ENCODE peak calls at places on chromosomes 2 and 18, in seven cellular contexts. K is HCT116, T is H1, Q is K562, B is SK-N-SH, C is Panc1, L is GM12878. A is an unnamed sample.

GRCh38 chr2:75799859-75800258 is 89.1 kb upstream of the GCFC2 start:
- DNase-seq in K (no peak), T (no peak), Q (no peak), B (no peak), C (no peak), L (no peak), A (no peak)

GRCh38 chr2:180141600-180141999 is 134.5 kb upstream of the CWC22 start:
- DNase-seq in K (no peak), T (no peak), Q (no peak), B (no peak), C (no peak), L (no peak), A (no peak)

GRCh38 chr2:179264238-179265081 is at the start of gene SESTD1:
- DNase-seq in K (no peak), T (no peak), Q (peak), B (peak), C (no peak), L (no peak), A (peak)

GRCh38 chr2:78892310-78892709 is 133.2 kb upstream of the REG3G start:
- DNase-seq in K (no peak), T (no peak), Q (no peak), B (no peak), C (no peak), L (no peak), A (no peak)

GRCh38 chr18:715626-716025 is 3.2 kb upstream of the ENOSF1 start:
- DNase-seq in K (no peak), T (no peak), Q (no peak), B (no peak), C (no peak), L (no peak), A (no peak)

GRCh38 chr2:60806988-60807681 is 51.1 kb downstream of the PAPOLG start:
- DNase-seq in K (no peak), T (no peak), Q (peak), B (peak), C (no peak), L (peak), A (no peak)

GRCh38 chr2:72222829-72223564 is 75.3 kb upstream of the CYP26B1 start:
- DNase-seq in K (no peak), T (no peak), Q (no peak), B (peak), C (no peak), L (no peak), A (no peak)

GRCh38 chr2:32832821-32833220 is 113.9 kb upstream of the LTBP1 start:
- DNase-seq in K (no peak), T (no peak), Q (no peak), B (no peak), C (no peak), L (no peak), A (no peak)

GRCh38 chr2:29114841-29115609 is at the start of gene CLIP4:
- DNase-seq in K (no peak), T (no peak), Q (peak), B (peak), C (no peak), L (no peak), A (no peak)

GRCh38 chr18:48017625-48018024 is 87.2 kb upstream of the SMAD2 start:
- DNase-seq in K (no peak), T (no peak), Q (no peak), B (no peak), C (no peak), L (no peak), A (no peak)

GRCh38 chr18:40012931-40013609 is 1942.0 kb upstream of the PIK3C3 start:
- DNase-seq in K (no peak), T (no peak), Q (no peak), B (no peak), C (no peak), L (no peak), A (no peak)

GRCh38 chr2:157470321-157470720 is 26.4 kb upstream of the CYTIP start:
- DNase-seq in K (no peak), T (no peak), Q (no peak), B (no peak), C (no peak), L (peak), A (no peak)

GRCh38 chr2:229586746-229587705 is 127.3 kb downstream of the DNER start:
- DNase-seq in K (peak), T (peak), Q (peak), B (peak), C (peak), L (no peak), A (peak)

GRCh38 chr2:129178356-129178755 is 801.1 kb upstream of the RAB6C start:
- DNase-seq in K (no peak), T (no peak), Q (no peak), B (no peak), C (no peak), L (no peak), A (no peak)

GRCh38 chr2:183696028-183696427 is 571.8 kb downstream of the NUP35 start:
- DNase-seq in K (no peak), T (no peak), Q (no peak), B (no peak), C (no peak), L (no peak), A (no peak)

GRCh38 chr2:46275995-46276394 is 21.2 kb upstream of the EPAS1 start:
- DNase-seq in K (no peak), T (no peak), Q (no peak), B (no peak), C (no peak), L (no peak), A (no peak)

GRCh38 chr2:62217980-62218379 is 22.1 kb downstream of the B3GNT2 start:
- DNase-seq in K (no peak), T (no peak), Q (no peak), B (no peak), C (no peak), L (no peak), A (no peak)

GRCh38 chr2:178796079-178796677 is 11.0 kb downstream of the TTN start:
- DNase-seq in K (peak), T (no peak), Q (no peak), B (peak), C (peak), L (no peak), A (peak)

GRCh38 chr2:160367887-160368286 is 125.7 kb downstream of the RBMS1 start:
- DNase-seq in K (no peak), T (no peak), Q (no peak), B (no peak), C (no peak), L (peak), A (no peak)

GRCh38 chr18:63004466-63005089 is 289.2 kb downstream of the PHLPP1 start:
- DNase-seq in K (no peak), T (no peak), Q (no peak), B (no peak), C (no peak), L (no peak), A (no peak)

GRCh38 chr2:140863713-140864112 is 1267.1 kb downstream of the LRP1B start:
- DNase-seq in K (peak), T (no peak), Q (peak), B (peak), C (peak), L (peak), A (peak)

GRCh38 chr2:112181571-112182290 is 43.5 kb downstream of the FBLN7 start:
- DNase-seq in K (no peak), T (no peak), Q (no peak), B (no peak), C (no peak), L (no peak), A (no peak)

GRCh38 chr2:226652388-226652787 is 147.2 kb downstream of the IRS1 start:
- DNase-seq in K (peak), T (no peak), Q (no peak), B (no peak), C (peak), L (no peak), A (no peak)

GRCh38 chr2:236627193-236627592 is 57.6 kb downstream of the ACKR3 start:
- DNase-seq in K (no peak), T (no peak), Q (no peak), B (no peak), C (no peak), L (no peak), A (no peak)

GRCh38 chr2:11744631-11745394 is 1.6 kb upstream of the LPIN1 start:
- DNase-seq in K (peak), T (no peak), Q (peak), B (peak), C (no peak), L (no peak), A (peak)

GRCh38 chr18:25074925-25075693 is 276.9 kb downstream of the ZNF521 start:
- DNase-seq in K (no peak), T (no peak), Q (no peak), B (no peak), C (no peak), L (no peak), A (no peak)

GRCh38 chr2:128377071-128377910 is 58.6 kb upstream of the HS6ST1 start:
- DNase-seq in K (no peak), T (no peak), Q (no peak), B (no peak), C (no peak), L (no peak), A (no peak)

GRCh38 chr2:42978175-42978886 is 185.9 kb upstream of the HAAO start:
- DNase-seq in K (no peak), T (no peak), Q (no peak), B (peak), C (no peak), L (no peak), A (peak)

GRCh38 chr2:59288771-59289170 is 1047.6 kb upstream of the FANCL start:
- DNase-seq in K (no peak), T (no peak), Q (no peak), B (no peak), C (no peak), L (no peak), A (no peak)

GRCh38 chr2:150690261-150690660 is 202.8 kb upstream of the RND3 start:
- DNase-seq in K (no peak), T (no peak), Q (no peak), B (no peak), C (no peak), L (no peak), A (no peak)

GRCh38 chr2:73175663-73176204 is 26.6 kb upstream of the NOTO start:
- DNase-seq in K (no peak), T (no peak), Q (peak), B (peak), C (no peak), L (no peak), A (peak)

GRCh38 chr2:96788393-96789244 is 27.4 kb upstream of the CNNM3 start:
- DNase-seq in K (no peak), T (no peak), Q (no peak), B (peak), C (no peak), L (no peak), A (no peak)

GRCh38 chr2:64978514-64979268 is 10.5 kb upstream of the SLC1A4 start:
- DNase-seq in K (peak), T (no peak), Q (peak), B (no peak), C (no peak), L (no peak), A (no peak)

GRCh38 chr2:164479460-164479859 is 141.8 kb downstream of the GRB14 start:
- DNase-seq in K (peak), T (no peak), Q (no peak), B (peak), C (no peak), L (no peak), A (peak)

GRCh38 chr2:26640781-26641564 is at the start of gene CIB4:
- DNase-seq in K (peak), T (no peak), Q (no peak), B (no peak), C (no peak), L (no peak), A (no peak)

GRCh38 chr2:26646986-26647672 is 6.0 kb upstream of the CIB4 start:
- DNase-seq in K (no peak), T (no peak), Q (no peak), B (no peak), C (no peak), L (no peak), A (no peak)

GRCh38 chr2:26642437-26642836 is 1.3 kb upstream of the CIB4 start:
- DNase-seq in K (no peak), T (no peak), Q (no peak), B (no peak), C (no peak), L (no peak), A (no peak)

GRCh38 chr2:26645792-26646191 is 4.6 kb upstream of the CIB4 start:
- DNase-seq in K (no peak), T (no peak), Q (no peak), B (no peak), C (no peak), L (no peak), A (no peak)

DNA sequence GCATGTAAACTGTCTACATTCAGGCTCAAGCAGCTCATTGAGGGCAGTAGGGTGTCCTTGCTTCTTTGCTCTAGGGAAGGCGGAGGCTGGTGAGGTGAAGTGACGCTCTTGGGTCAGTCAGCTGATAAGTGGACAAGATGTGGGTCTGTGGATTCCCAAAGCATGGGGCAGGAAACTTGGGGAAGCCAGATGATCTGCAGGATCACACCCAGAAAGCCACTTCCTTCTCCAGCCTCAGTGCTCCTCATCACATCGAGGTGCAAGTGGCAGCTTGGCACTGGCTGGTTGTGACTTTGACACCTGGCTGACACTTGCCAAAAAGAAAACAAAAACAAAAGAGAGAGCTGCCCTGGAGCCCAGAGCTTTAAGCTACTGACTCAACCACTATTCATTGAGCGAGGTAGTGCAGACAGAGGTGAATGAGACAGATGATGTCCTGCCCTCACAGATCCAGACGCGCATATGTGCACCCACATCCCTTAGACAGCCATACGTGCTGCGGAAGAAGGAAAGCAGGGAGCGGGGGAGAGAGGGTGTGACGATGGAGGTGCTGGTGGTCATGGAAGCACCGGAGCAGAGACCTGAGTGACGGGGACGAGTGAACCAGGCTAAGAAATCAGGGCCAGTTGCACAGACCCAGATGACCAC is 3.1 kb upstream of the CIB4 start:
- DNase-seq in K (no peak), T (no peak), Q (no peak), B (no peak), C (no peak), L (no peak), A (no peak)
- TF ChIP-seq SIN3A in K (no peak), T (no peak), Q (no peak), B (no peak), C (no peak), L (no peak), A (no peak)

GRCh38 chr2:188634656-188635055 is 339.5 kb upstream of the COL3A1 start:
- DNase-seq in K (no peak), T (no peak), Q (no peak), B (no peak), C (no peak), L (no peak), A (no peak)

GRCh38 chr2:188628989-188629889 is 337.6 kb downstream of the GULP1 start:
- DNase-seq in K (peak), T (no peak), Q (no peak), B (no peak), C (no peak), L (no peak), A (no peak)

GRCh38 chr2:188631037-188631794 is 339.5 kb downstream of the GULP1 start:
- DNase-seq in K (no peak), T (no peak), Q (no peak), B (no peak), C (no peak), L (no peak), A (no peak)

GRCh38 chr2:188623995-188624643 is 332.4 kb downstream of the GULP1 start:
- DNase-seq in K (no peak), T (no peak), Q (no peak), B (no peak), C (no peak), L (no peak), A (no peak)

DNA sequence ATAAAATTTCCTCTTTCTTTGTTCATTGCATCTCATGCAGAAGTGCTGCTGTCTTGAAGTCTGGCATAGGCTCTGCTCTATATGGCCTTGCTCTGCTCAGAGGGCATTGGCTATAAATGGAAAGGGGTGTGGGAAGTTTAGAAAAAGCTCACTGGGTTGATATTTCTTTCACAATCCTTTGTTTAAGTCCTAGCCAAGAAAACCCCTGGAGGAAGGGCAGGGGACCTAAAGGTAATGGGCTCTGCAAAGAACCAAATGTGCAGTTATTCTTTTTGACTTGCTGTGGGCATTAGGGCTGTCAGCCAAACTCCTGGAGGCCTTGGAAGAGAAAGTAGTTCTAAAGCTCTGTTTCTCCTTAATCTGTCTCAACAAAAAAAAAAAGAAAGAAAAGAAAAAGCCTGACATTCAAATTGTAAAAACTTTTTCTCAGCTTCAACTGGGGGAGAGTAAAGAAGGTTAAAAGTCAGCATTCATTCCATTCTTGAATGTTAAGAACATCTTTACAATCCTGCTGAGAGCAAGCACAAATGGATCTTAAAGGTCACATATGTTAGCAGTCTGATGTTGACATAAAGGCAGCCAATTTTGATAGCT is 338.3 kb downstream of the GULP1 start:
- DNase-seq in K (no peak), T (no peak), Q (no peak), B (no peak), C (no peak), L (no peak), A (no peak)
- TF ChIP-seq SIN3A in K (no peak), T (no peak), Q (no peak), B (no peak), C (no peak), L (no peak), A (no peak)

GRCh38 chr2:30826916-30827315 is 19.7 kb upstream of the CAPN13 start:
- DNase-seq in K (no peak), T (no peak), Q (no peak), B (no peak), C (no peak), L (no peak), A (no peak)
- TF ChIP-seq SIN3A in K (no peak), T (no peak), Q (no peak), B (no peak), C (no peak), L (no peak), A (no peak)

DNA sequence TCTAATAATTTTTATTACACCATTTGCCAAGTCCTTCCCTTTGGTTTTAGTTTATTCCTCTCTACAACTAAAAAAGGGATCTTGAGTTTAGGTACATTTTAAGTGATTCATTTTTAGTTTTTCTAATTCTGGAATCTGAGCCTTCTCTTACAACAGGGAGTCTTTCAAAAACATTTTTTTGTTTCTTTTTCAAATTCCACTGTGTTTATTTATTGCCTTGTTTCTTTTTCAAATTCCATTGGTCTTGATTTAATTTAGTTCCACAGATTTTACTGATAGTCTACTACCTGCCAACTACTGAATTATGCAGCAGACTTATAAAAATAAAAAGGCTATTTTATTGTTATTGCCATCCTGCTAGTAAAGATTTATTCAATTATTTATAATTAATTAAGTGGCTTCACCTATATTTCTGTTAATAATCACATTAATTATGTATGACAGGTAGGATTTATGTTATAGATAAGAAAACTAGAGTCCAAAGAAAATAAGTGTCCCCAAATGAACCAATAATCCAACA is 143.6 kb downstream of the PPP1R1C start:
- DNase-seq in K (no peak), T (no peak), Q (no peak), B (no peak), C (no peak), L (no peak), A (no peak)
- TF ChIP-seq SIN3A in K (no peak), T (no peak), Q (no peak), B (no peak), C (no peak), L (no peak), A (no peak)

DNA sequence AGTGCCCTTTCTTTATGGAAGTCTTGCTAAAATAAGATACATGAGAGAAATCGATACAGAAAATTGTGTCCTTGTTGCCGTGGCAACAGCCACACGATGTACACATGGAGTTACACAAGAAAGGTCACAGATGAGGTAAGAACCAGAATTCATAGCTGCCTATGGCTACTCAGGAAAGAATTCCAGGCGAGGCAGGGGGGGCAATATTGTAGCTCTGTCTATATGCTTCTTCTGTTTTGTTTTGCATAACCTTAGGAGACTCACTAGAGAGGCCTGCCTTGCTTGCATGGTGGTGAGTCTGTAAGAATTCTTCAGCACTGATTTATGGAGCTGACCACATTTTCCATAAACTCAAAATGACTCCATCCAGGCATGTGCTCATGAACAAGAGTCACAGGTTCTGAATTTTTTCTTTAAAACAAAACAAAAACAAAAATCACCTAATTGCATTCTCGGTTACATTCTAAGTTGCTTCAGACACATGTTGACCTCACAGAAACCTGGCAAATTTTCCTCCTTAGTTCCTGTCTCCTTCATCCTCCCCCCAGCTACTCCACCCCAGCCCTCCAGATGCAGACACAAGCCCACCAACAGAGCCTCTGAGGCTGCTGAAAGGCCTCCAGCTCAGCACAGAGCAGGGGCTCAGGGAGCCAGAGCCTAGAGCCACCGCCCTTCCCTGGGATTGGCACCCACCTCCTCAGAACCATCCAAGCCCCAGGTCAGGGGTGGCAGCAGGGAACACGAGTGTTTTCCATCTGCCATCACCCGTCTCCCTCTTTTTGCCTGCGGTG is 183.5 kb downstream of the ANTXR1 start:
- DNase-seq in K (no peak), T (no peak), Q (no peak), B (no peak), C (no peak), L (no peak), A (peak)
- TF ChIP-seq SIN3A in K (no peak), T (no peak), Q (no peak), B (no peak), C (no peak), L (no peak), A (no peak)

GRCh38 chr2:54570321-54570881 is 114.3 kb downstream of the SPTBN1 start:
- DNase-seq in K (no peak), T (no peak), Q (no peak), B (no peak), C (no peak), L (no peak), A (no peak)

GRCh38 chr2:54570925-54571694 is 115.0 kb downstream of the SPTBN1 start:
- DNase-seq in K (no peak), T (no peak), Q (peak), B (peak), C (peak), L (peak), A (peak)

GRCh38 chr2:54568876-54569298 is 112.8 kb downstream of the SPTBN1 start:
- DNase-seq in K (no peak), T (no peak), Q (peak), B (no peak), C (no peak), L (peak), A (no peak)

GRCh38 chr2:54572262-54572635 is 116.1 kb downstream of the SPTBN1 start:
- DNase-seq in K (no peak), T (no peak), Q (peak), B (no peak), C (no peak), L (no peak), A (peak)

GRCh38 chr2:54569745-54570296 is 113.7 kb downstream of the SPTBN1 start:
- DNase-seq in K (no peak), T (no peak), Q (no peak), B (no peak), C (no peak), L (peak), A (no peak)
- TF ChIP-seq SIN3A in K (no peak), T (no peak), Q (no peak), B (no peak), C (no peak), L (no peak), A (no peak)

A was measured in HepG2.